ENCODE peak calls at places on chromosomes 11 and 22, in six cellular contexts. V, Q, U, G, F and N are unnamed samples.

GRCh38 chr11:79400717-79401330 is 40.0 kb downstream of the TENM4 start:
- DNase-seq in V (no peak), Q (peak; percentile 32), U (no peak), G (no peak), F (peak; percentile 48), N (no peak)

GRCh38 chr11:130163346-130164220 is 4.0 kb downstream of the ST14 start:
- DNase-seq in V (no peak), Q (no peak), U (no peak), G (no peak), F (peak; percentile 80), N (no peak)

GRCh38 chr22:50329236-50329635 is 2.4 kb upstream of the DENND6B start:
- DNase-seq in V (no peak), Q (peak; percentile 13), U (no peak), G (no peak), F (no peak), N (no peak)

GRCh38 chr11:94519478-94520084 is 7.3 kb downstream of the C11orf97 start:
- DNase-seq in V (no peak), Q (no peak), U (no peak), G (no peak), F (no peak), N (no peak)

GRCh38 chr22:28112548-28113043 is 193.5 kb upstream of the PITPNB start:
- DNase-seq in V (no peak), Q (peak; percentile 78), U (no peak), G (peak; percentile 30), F (no peak), N (no peak)

GRCh38 chr11:100550910-100551309 is 136.2 kb upstream of the ARHGAP42 start:
- DNase-seq in V (no peak), Q (no peak), U (no peak), G (no peak), F (no peak), N (no peak)

GRCh38 chr11:93740031-93740801 is 1.1 kb downstream of the TAF1D start:
- DNase-seq in V (peak; percentile 50), Q (no peak), U (no peak), G (no peak), F (no peak), N (peak; percentile 36)

GRCh38 chr11:26027887-26028286 is 304.0 kb upstream of the ANO3 start:
- DNase-seq in V (no peak), Q (no peak), U (no peak), G (no peak), F (no peak), N (no peak)

GRCh38 chr22:35985361-35985760 is 43.3 kb downstream of the RBFOX2 start:
- DNase-seq in V (no peak), Q (no peak), U (no peak), G (no peak), F (no peak), N (no peak)

GRCh38 chr11:103582351-103582909 is 454.0 kb upstream of the DDI1 start:
- DNase-seq in V (no peak), Q (no peak), U (no peak), G (no peak), F (no peak), N (no peak)

GRCh38 chr11:46247090-46247489 is 30.4 kb upstream of the CREB3L1 start:
- DNase-seq in V (no peak), Q (no peak), U (no peak), G (no peak), F (no peak), N (no peak)

GRCh38 chr22:42357221-42357620 is 75.0 kb downstream of the NFAM1 start:
- DNase-seq in V (no peak), Q (no peak), U (no peak), G (no peak), F (no peak), N (no peak)

GRCh38 chr22:17872491-17872890 is 98.2 kb upstream of the BID start:
- DNase-seq in V (no peak), Q (no peak), U (no peak), G (no peak), F (no peak), N (no peak)

GRCh38 chr11:69832561-69833413 is 13.6 kb upstream of the FGF3 start:
- DNase-seq in V (no peak), Q (no peak), U (peak; percentile 57), G (no peak), F (no peak), N (no peak)

GRCh38 chr22:46377566-46378498 is 42.3 kb downstream of the TRMU start:
- DNase-seq in V (peak; percentile 37), Q (no peak), U (no peak), G (no peak), F (peak; percentile 91), N (peak; percentile 91)

GRCh38 chr11:94958118-94958517 is 15.2 kb downstream of the CWC15 start:
- DNase-seq in V (no peak), Q (no peak), U (no peak), G (no peak), F (no peak), N (no peak)

GRCh38 chr11:19889531-19889930 is 176.9 kb downstream of the NAV2 start:
- DNase-seq in V (no peak), Q (no peak), U (no peak), G (no peak), F (no peak), N (no peak)

GRCh38 chr11:35927730-35928129 is 16.1 kb upstream of the LDLRAD3 start:
- DNase-seq in V (peak; percentile 90), Q (peak; percentile 26), U (peak; percentile 88), G (peak; percentile 83), F (peak; percentile 46), N (peak; percentile 27)

GRCh38 chr11:34548278-34548677 is 34.7 kb upstream of the ELF5 start:
- DNase-seq in V (no peak), Q (no peak), U (no peak), G (no peak), F (no peak), N (no peak)

GRCh38 chr11:76243157-76243556 is 36.9 kb upstream of the WNT11 start:
- DNase-seq in V (no peak), Q (no peak), U (no peak), G (no peak), F (no peak), N (no peak)

GRCh38 chr11:114079406-114080072 is 20.0 kb downstream of the ZBTB16 start:
- DNase-seq in V (no peak), Q (peak; percentile 50), U (no peak), G (no peak), F (no peak), N (no peak)

GRCh38 chr22:45328822-45329535 is 19.2 kb downstream of the FAM118A start:
- DNase-seq in V (no peak), Q (no peak), U (peak; percentile 83), G (no peak), F (no peak), N (no peak)

GRCh38 chr11:13216019-13217006 is 61.3 kb upstream of the BMAL1 start:
- DNase-seq in V (no peak), Q (no peak), U (no peak), G (no peak), F (no peak), N (peak; percentile 75)
- TF ChIP-seq POLR2A in V (no peak), Q (no peak), U (no peak), G (no peak), F (no peak), N (no peak)

DNA sequence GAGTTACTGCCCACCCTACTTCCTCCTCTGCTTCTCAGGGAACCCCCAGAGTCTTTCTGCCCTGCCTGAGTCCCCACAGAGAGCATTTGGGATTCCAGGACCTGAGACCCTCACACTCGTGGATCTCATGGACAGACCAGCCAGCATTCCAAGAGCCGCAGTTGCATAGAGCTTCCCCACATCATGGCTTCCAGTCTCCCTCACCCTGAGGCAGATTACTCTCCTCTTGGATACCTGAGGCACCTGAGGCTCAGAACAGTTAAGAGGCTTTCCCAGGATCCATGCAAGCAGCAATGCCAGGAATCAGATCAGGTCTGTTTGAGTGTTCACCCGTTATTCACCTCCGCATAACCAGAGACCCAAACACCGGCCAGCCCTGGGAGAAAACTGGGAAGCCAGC is 102.2 kb downstream of the TRIM29 start:
- DNase-seq in V (no peak), Q (no peak), U (no peak), G (no peak), F (no peak), N (no peak)
- H3K27me3 ChIP-seq in V (no peaks in the 10 kb centered on the region), Q (no peaks in the 10 kb centered on the region), U (peaks cover 10% of the 10 kb centered on the region), G (no peaks in the 10 kb centered on the region), F (peaks cover 2% of the 10 kb centered on the region), N (no peaks in the 10 kb centered on the region)

GRCh38 chr11:75148436-75148983 is 2.4 kb upstream of the SLCO2B1 start:
- DNase-seq in V (no peak), Q (no peak), U (no peak), G (no peak), F (no peak), N (no peak)

GRCh38 chr11:75147875-75148263 is 3.0 kb upstream of the SLCO2B1 start:
- DNase-seq in V (no peak), Q (peak; percentile 69), U (no peak), G (no peak), F (no peak), N (peak; percentile 61)

GRCh38 chr11:75145972-75146519 is 4.9 kb upstream of the SLCO2B1 start:
- DNase-seq in V (no peak), Q (no peak), U (peak; percentile 29), G (no peak), F (no peak), N (no peak)

GRCh38 chr11:75146711-75147110 is 4.2 kb upstream of the SLCO2B1 start:
- DNase-seq in V (no peak), Q (no peak), U (peak; percentile 47), G (no peak), F (no peak), N (no peak)

DNA sequence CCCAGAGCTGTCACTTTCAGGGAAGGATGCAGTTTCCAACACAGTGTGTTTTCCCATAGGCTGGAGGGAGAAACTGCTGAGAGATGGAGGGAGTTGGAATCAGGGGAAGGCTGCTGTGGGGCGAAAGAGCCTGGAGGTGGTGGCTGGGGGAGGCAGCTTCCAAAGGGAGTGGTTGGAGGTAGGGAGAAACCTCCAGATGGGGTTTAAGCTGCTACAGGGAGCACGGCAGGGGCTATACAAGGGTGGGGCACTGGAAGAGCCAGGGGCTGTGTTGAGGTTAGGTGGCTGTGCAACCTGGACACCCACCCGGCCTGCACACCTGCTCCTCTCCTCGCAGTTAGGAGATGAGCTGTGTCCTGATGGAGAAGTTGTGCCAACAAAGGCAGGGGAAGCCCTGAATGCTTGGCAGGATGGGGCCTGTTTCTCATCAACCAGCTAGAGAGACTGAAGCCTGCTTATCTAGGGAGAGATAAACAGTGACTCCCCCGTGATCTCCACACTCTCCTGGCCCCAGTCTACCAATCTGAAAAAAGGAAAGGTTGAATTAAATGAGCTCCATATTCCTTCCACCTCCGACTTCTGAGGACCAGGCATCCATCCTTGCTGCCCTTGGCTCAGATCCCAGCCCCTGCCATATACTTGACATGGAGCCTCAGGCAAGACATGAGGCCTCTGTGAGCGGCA is 3.6 kb upstream of the SLCO2B1 start:
- DNase-seq in V (no peak), Q (no peak), U (no peak), G (no peak), F (no peak), N (no peak)
- H3K4me1 ChIP-seq in V (no peaks in the 10 kb centered on the region), Q (peaks cover 44% of the 10 kb centered on the region), U (peaks cover 51% of the 10 kb centered on the region), G (no peaks in the 10 kb centered on the region), F (no peaks in the 10 kb centered on the region), N (peaks cover 30% of the 10 kb centered on the region)

GRCh38 chr11:128470081-128470480 is 117.3 kb downstream of the ETS1 start:
- DNase-seq in V (no peak), Q (no peak), U (no peak), G (no peak), F (no peak), N (no peak)

GRCh38 chr11:128471138-128471661 is 116.2 kb downstream of the ETS1 start:
- DNase-seq in V (no peak), Q (no peak), U (no peak), G (no peak), F (no peak), N (no peak)

GRCh38 chr11:128473631-128474030 is 113.7 kb downstream of the ETS1 start:
- DNase-seq in V (no peak), Q (no peak), U (no peak), G (no peak), F (no peak), N (no peak)

GRCh38 chr11:128474036-128474874 is 113.1 kb downstream of the ETS1 start:
- DNase-seq in V (no peak), Q (no peak), U (no peak), G (no peak), F (no peak), N (no peak)

GRCh38 chr11:128472128-128473110 is 114.9 kb downstream of the ETS1 start:
- DNase-seq in V (no peak), Q (no peak), U (no peak), G (no peak), F (no peak), N (no peak)
- TF ChIP-seq POLR2A in V (no peak), Q (no peak), U (no peak), G (no peak), F (no peak), N (no peak)